ENCODE peak calls at places on chromosomes 1 and 21, in seven cellular contexts. Z, H, O, L, E, Q and X are unnamed samples.

GRCh38 chr1:153786038-153786790 is 11.0 kb downstream of the SLC27A3 start:
- DNase-seq in Z (no peak), E (no peak), Q (no peak), H (no peak), L (no peak), O (no peak), X (no peak)

GRCh38 chr1:185463011-185463410 is 146.0 kb upstream of the IVNS1ABP start:
- DNase-seq in O (peak; percentile 35), Q (no peak), Z (no peak), L (no peak), E (no peak), H (peak; percentile 65), X (no peak)

GRCh38 chr1:180911640-180912161 is 996 bp upstream of the KIAA1614 start:
- DNase-seq in Q (peak; percentile 21), Z (no peak), L (no peak), O (peak; percentile 32), H (peak; percentile 63), E (peak; percentile 67), X (no peak)

GRCh38 chr21:45618287-45618686 is 25.2 kb upstream of the PCBP3 start:
- DNase-seq in L (no peak), H (peak; percentile 67), E (peak; percentile 18), O (peak; percentile 46), Q (peak; percentile 18), Z (no peak), X (no peak)

GRCh38 chr1:115678141-115678540 is 36.4 kb downstream of the VANGL1 start:
- DNase-seq in O (no peak), H (no peak), E (no peak), Q (peak; percentile 16), L (no peak), Z (no peak), X (no peak)

GRCh38 chr1:208244584-208244916 is 366 bp upstream of the PLXNA2 start:
- DNase-seq in Q (no peak), O (no peak), Z (no peak), L (no peak), H (no peak), E (no peak), X (no peak)

GRCh38 chr1:231818342-231818741 is 191.8 kb downstream of the DISC1 start:
- DNase-seq in E (no peak), H (peak; percentile 28), O (no peak), Q (no peak), Z (no peak), L (no peak), X (no peak)

GRCh38 chr1:196152975-196153374 is 455.3 kb downstream of the KCNT2 start:
- DNase-seq in L (no peak), H (no peak), E (no peak), Z (no peak), Q (no peak), O (no peak), X (no peak)

GRCh38 chr1:202154766-202155477 is 5.5 kb downstream of the PTPN7 start:
- DNase-seq in H (peak; percentile 85), Q (peak; percentile 59), E (peak; percentile 91), O (peak; percentile 82), Z (peak; percentile 49), L (peak; percentile 66), X (peak; percentile 59)

GRCh38 chr1:196193891-196194559 is 414.2 kb downstream of the KCNT2 start:
- DNase-seq in H (no peak), L (no peak), E (no peak), O (no peak), Q (peak; percentile 64), Z (no peak), X (no peak)

GRCh38 chr1:96583903-96584302 is 137.7 kb upstream of the PTBP2 start:
- DNase-seq in Z (no peak), Q (no peak), E (no peak), L (no peak), H (no peak), O (no peak), X (no peak)

GRCh38 chr1:246058478-246058877 is 448.6 kb downstream of the SMYD3 start:
- DNase-seq in H (peak; percentile 46), L (no peak), O (no peak), E (no peak), Q (no peak), Z (no peak), X (no peak)

GRCh38 chr1:14421977-14422609 is 176.4 kb upstream of the KAZN start:
- DNase-seq in Z (no peak), Q (no peak), E (peak; percentile 5), O (no peak), H (no peak), L (no peak), X (no peak)

GRCh38 chr1:173205146-173206051 is 1.7 kb downstream of the TNFSF4 start:
- DNase-seq in L (no peak), O (peak; percentile 51), E (no peak), H (peak; percentile 64), Z (no peak), Q (peak; percentile 89), X (no peak)

GRCh38 chr1:154420172-154420571 is 15.0 kb downstream of the IL6R start:
- DNase-seq in O (peak; percentile 85), L (no peak), Q (peak; percentile 86), Z (peak; percentile 72), E (peak; percentile 33), H (peak; percentile 96), X (peak; percentile 78)

GRCh38 chr21:46066843-46067331 is 31.0 kb upstream of the COL6A2 start:
- DNase-seq in L (no peak), H (peak; percentile 79), Q (peak; percentile 69), O (no peak), E (peak; percentile 69), Z (peak; percentile 49), X (no peak)

GRCh38 chr1:247551716-247552115 is 2.8 kb downstream of the GCSAML start:
- DNase-seq in O (peak; percentile 45), Q (peak; percentile 38), E (no peak), Z (no peak), L (no peak), H (peak; percentile 23), X (no peak)

DNA sequence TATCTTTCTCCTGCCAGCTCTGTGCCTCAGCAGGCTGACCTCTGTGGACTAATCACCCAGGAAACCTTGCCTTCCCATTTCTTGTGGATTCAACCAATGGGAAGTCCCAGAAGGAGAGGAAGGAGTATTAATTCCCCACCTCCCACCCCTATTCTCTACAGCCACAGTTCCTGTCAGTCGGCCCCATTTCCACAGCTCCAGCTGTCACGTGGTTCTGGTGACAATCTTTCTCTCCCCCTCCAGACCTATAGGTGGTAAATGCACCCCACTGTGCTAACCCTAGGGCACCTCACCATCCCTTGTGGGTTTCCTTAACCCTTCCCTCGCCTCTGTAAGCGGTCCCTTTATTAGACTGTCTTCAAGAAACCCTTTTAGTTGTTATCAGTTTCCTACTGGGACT is 46.9 kb upstream of the SSBP3 start:
- DNase-seq in E (peak; percentile 20), H (no peak), Z (no peak), O (no peak), L (no peak), Q (no peak), X (no peak)
- H3K4me1 ChIP-seq in E (no peaks in the 10 kb centered on the region), H (no peaks in the 10 kb centered on the region), Z (no peaks in the 10 kb centered on the region), O (no peaks in the 10 kb centered on the region), L (peaks cover 9% of the 10 kb centered on the region), Q (no peaks in the 10 kb centered on the region), X (no peaks in the 10 kb centered on the region)

DNA sequence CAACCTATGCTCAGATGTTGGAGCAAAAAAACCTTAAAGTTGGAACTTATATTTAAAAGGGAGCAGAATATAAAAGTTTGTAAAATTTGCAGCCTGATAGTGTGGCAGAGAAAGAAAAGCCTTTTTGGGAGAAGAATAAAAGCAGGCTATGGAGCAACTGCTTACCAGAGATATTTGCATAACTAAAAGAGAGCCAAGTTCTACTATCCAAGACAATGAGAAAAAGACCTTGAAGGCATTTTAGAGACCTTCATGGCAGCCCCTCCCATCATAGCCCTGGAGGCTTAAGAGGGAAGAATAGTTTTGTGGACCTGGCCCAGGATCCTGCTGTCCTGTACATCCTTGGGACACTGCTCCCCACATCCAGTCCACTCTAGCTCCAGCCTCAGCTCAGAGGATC is 312.5 kb upstream of the ZRANB2 start:
- DNase-seq in E (no peak), Z (no peak), O (no peak), H (no peak), L (peak; percentile 62), Q (no peak), X (no peak)
- H3K4me1 ChIP-seq in E (no peaks in the 10 kb centered on the region), Z (no peaks in the 10 kb centered on the region), O (no peaks in the 10 kb centered on the region), H (no peaks in the 10 kb centered on the region), L (peaks cover 10% of the 10 kb centered on the region), Q (no peaks in the 10 kb centered on the region), X (no peaks in the 10 kb centered on the region)

GRCh38 chr1:8876099-8876496 is 2.4 kb downstream of the ENO1 start:
- DNase-seq in L (no peak), O (no peak), E (no peak), Z (no peak), Q (no peak), H (no peak), X (no peak)
- H3K4me1 ChIP-seq in L (peaks cover 17% of the 10 kb centered on the region), O (peaks cover 68% of the 10 kb centered on the region), E (peaks cover 45% of the 10 kb centered on the region), Z (peaks cover 80% of the 10 kb centered on the region), Q (peaks cover 36% of the 10 kb centered on the region), H (peaks cover 68% of the 10 kb centered on the region), X (peaks cover 22% of the 10 kb centered on the region)

GRCh38 chr1:107132195-107132594 is 8.6 kb upstream of the NTNG1 start:
- DNase-seq in L (no peak), O (no peak), E (no peak), Z (no peak), H (no peak), Q (no peak), X (no peak)
- H3K4me1 ChIP-seq in L (no peaks in the 10 kb centered on the region), O (no peaks in the 10 kb centered on the region), E (no peaks in the 10 kb centered on the region), Z (no peaks in the 10 kb centered on the region), H (no peaks in the 10 kb centered on the region), Q (no peaks in the 10 kb centered on the region), X (no peaks in the 10 kb centered on the region)

DNA sequence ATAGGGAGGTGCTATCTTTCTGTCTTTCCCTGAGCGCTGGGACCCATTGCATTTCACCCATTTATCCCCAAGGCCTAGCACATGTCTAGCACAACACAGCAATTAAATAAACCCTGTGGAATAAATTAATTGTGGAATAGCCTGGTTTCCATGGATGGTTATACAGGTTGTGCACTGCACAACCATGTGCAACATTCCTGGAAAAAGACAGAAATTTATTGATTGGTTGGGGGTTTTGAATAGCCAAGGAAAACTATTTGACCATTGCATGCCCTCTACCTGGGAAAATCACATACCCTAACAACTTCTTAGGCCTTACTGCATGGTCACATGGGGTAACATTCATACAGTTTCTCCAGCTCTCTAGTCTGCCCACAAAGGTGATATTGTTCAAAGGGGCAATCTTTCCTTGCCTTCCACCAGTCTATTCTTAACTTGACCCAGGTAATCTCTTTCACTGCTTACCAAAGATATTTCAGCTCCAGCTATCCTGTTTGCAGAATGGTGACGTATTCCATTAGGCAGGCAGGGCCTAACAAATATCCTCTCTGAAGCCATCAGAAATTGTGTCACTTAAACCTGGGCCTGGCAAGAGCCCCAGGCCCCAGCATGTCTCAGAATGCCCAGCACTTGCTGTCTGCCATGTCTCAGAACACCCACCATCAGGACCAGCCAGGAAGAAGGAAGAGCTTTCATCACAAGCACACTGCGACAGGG is 157.9 kb upstream of the RAB4A start:
- DNase-seq in H (no peak), O (no peak), Z (no peak), L (no peak), E (no peak), Q (no peak), X (no peak)
- H3K4me1 ChIP-seq in H (peaks cover 6% of the 10 kb centered on the region), O (peaks cover 42% of the 10 kb centered on the region), Z (peaks cover 95% of the 10 kb centered on the region), L (peaks cover 2% of the 10 kb centered on the region), E (peaks cover 8% of the 10 kb centered on the region), Q (no peaks in the 10 kb centered on the region), X (peaks cover 23% of the 10 kb centered on the region)